ENCODE peak calls at places on chromosome 3, in four cellular contexts. V is epithelial cell of esophagus, T is transverse colon, H is AG04450. J is an unnamed sample.
A peak's percentile ranks its signal among the peaks of the same experiment; 100 is the strongest.

GRCh38 chr3:34002569-34003100 is 204.2 kb downstream of the PDCD6IP start:
- DNase-seq in V (no peak), H (no peak), T (no peak), J (no peak)

GRCh38 chr3:142019794-142020320 is 129.5 kb downstream of the TFDP2 start:
- DNase-seq in V (peak; percentile 43), H (no peak), T (no peak), J (no peak)

GRCh38 chr3:69204315-69204957 is 82.0 kb upstream of the LMOD3 start:
- DNase-seq in H (no peak), V (peak; percentile 88), T (no peak), J (no peak)

GRCh38 chr3:32872487-32873382 is 54.9 kb downstream of the TRIM71 start:
- DNase-seq in V (no peak), T (peak; percentile 21), H (no peak), J (no peak)

GRCh38 chr3:138938877-138939562 is 7.9 kb downstream of the FOXL2 start:
- DNase-seq in H (no peak), V (no peak), T (no peak), J (no peak)

GRCh38 chr3:17891139-17891850 is 148.9 kb upstream of the TBC1D5 start:
- DNase-seq in H (no peak), V (peak; percentile 45), T (no peak), J (no peak)

GRCh38 chr3:95721938-95722337 is 1092.5 kb upstream of the EPHA6 start:
- DNase-seq in H (no peak), V (peak; percentile 43), T (no peak), J (no peak)

GRCh38 chr3:88912294-88913014 is 195.0 kb upstream of the EPHA3 start:
- DNase-seq in T (no peak), H (no peak), V (no peak), J (no peak)

GRCh38 chr3:156614642-156615511 is 59.5 kb upstream of the TIPARP start:
- DNase-seq in H (no peak), T (no peak), V (peak; percentile 69), J (no peak)

GRCh38 chr3:136465296-136465695 is 215.2 kb downstream of the PCCB start:
- DNase-seq in H (no peak), T (no peak), V (no peak), J (no peak)

GRCh38 chr3:130826516-130826915 is 67.4 kb upstream of the ATP2C1 start:
- DNase-seq in H (no peak), V (peak; percentile 55), T (no peak), J (no peak)

GRCh38 chr3:154229217-154229590 is 95.1 kb downstream of the DHX36 start:
- DNase-seq in H (no peak), T (no peak), V (peak; percentile 16), J (no peak)

GRCh38 chr3:107013606-107014005 is 363.6 kb upstream of the CCDC54 start:
- DNase-seq in V (no peak), H (no peak), T (no peak), J (no peak)

GRCh38 chr3:6825527-6825926 is 35.4 kb upstream of the GRM7 start:
- DNase-seq in V (peak; percentile 7), T (no peak), H (no peak), J (no peak)

GRCh38 chr3:25711090-25711489 is 46.4 kb upstream of the TOP2B start:
- DNase-seq in H (no peak), V (no peak), T (no peak), J (no peak)

GRCh38 chr3:153901991-153902390 is 219.2 kb upstream of the ARHGEF26 start:
- DNase-seq in V (no peak), T (no peak), H (no peak), J (no peak)

GRCh38 chr3:32120480-32120879 is 14.1 kb downstream of the GPD1L start:
- DNase-seq in T (no peak), H (no peak), V (no peak), J (no peak)

GRCh38 chr3:62875103-62876002 is at the start of gene CADPS:
- DNase-seq in V (no peak), H (no peak), T (peak; percentile 13), J (no peak)

GRCh38 chr3:42786212-42786611 is 13.2 kb upstream of the CCDC13 start:
- DNase-seq in H (no peak), T (no peak), V (no peak), J (no peak)

GRCh38 chr3:44989141-44989540 is 13.1 kb downstream of the EXOSC7 start:
- DNase-seq in V (no peak), H (no peak), T (no peak), J (no peak)

GRCh38 chr3:44987318-44987717 is 11.3 kb downstream of the EXOSC7 start:
- DNase-seq in H (no peak), V (no peak), T (no peak), J (no peak)

GRCh38 chr3:44989636-44990373 is 13.8 kb downstream of the EXOSC7 start:
- DNase-seq in T (no peak), H (no peak), V (no peak), J (no peak)

GRCh38 chr3:44991326-44991725 is 15.3 kb downstream of the EXOSC7 start:
- DNase-seq in H (no peak), T (no peak), V (no peak), J (no peak)

GRCh38 chr3:44988073-44988472 is 12.0 kb downstream of the EXOSC7 start:
- DNase-seq in V (no peak), T (no peak), H (no peak), J (no peak)
- TF ChIP-seq CTCF in V (peak; percentile 31), T (peak; percentile 29), H (peak; percentile 55), J (peak; percentile 39)

GRCh38 chr3:186002884-186003472 is 65.2 kb upstream of the TRA2B start:
- DNase-seq in H (no peak), T (no peak), V (peak; percentile 48), J (no peak)
- TF ChIP-seq CTCF in H (peak; percentile 40), T (peak; percentile 22), V (peak; percentile 41), J (peak; percentile 32)

GRCh38 chr3:53941945-53942344 is 50.3 kb upstream of the SELENOK start:
- DNase-seq in T (no peak), H (no peak), V (no peak), J (no peak)
- TF ChIP-seq CTCF in T (no peak), H (no peak), V (no peak), J (peak; percentile 30)

GRCh38 chr3:197555281-197556261 is at the start of gene BDH1:
- DNase-seq in V (peak; percentile 53), H (no peak), T (peak; percentile 69), J (no peak)
- TF ChIP-seq CTCF in V (no peak), H (no peak), T (no peak), J (no peak)

GRCh38 chr3:172709776-172710708 is 825 bp downstream of the NCEH1 start:
- DNase-seq in V (peak; percentile 59), T (peak; percentile 41), H (no peak), J (no peak)

GRCh38 chr3:172710709-172711456 is at the start of gene NCEH1:
- DNase-seq in T (peak; percentile 93), H (peak; percentile 91), V (peak; percentile 97), J (peak; percentile 94)

GRCh38 chr3:172708905-172709775 is 1.7 kb downstream of the NCEH1 start:
- DNase-seq in T (peak; percentile 23), H (no peak), V (peak; percentile 73), J (no peak)

GRCh38 chr3:172713316-172713715 is 2.4 kb upstream of the NCEH1 start:
- DNase-seq in T (no peak), V (no peak), H (no peak), J (no peak)

DNA sequence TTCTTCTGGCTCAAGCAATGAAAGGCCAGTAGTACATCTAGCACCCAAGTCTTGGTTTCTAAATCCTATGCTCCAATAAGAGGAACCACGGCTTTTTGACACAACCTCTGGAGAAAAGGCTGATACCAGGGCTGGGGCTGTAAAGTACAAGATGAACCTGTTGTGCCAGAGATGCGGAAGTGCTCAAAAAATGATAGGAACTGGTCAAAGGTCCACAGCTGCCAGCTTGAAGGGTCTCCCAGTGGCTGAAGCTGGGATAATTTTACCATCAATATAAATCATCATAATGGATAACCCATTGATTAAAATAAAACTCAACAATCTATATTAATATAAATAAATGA is 562 bp upstream of the NCEH1 start:
- DNase-seq in H (no peak), V (no peak), T (peak; percentile 37), J (no peak)
- TF ChIP-seq CTCF in H (no peak), V (no peak), T (no peak), J (no peak)

DNA sequence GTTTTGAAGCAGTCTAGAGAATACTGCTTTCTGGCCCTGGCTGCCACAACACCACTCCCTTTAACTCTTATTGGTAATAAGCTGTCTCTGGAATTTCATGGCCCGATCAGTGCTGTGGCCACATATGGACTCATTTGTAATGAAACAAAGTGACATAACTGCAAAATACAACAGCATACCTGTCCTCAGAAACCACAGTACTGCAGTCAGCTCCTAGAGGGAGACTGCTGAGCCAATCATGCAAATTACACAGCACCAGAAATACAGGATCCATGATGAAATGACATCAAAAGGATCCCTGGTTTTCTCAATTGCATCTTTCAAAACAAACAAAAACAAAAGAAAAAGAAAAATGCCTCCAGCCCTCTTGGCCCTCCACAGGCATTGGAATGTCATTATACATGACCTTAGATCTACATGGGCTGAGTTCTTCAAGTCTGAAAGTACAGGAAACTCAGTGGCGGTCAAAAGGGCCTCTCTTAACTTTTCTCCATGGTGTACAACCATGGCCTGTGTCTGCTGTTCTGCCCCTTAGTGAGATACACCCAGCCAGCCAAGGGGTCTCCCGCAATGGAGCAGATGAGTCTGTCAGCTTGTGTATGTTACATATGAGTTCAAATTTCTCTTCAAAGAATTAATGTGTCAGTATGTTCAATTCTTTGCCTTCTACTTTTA is 24.9 kb upstream of the KBTBD12 start:
- DNase-seq in V (peak; percentile 33), H (no peak), T (no peak), J (no peak)
- TF ChIP-seq CTCF in V (no peak), H (no peak), T (no peak), J (no peak)

J was measured in AG09319.